ENCODE peak calls at places on chromosomes 3 and 15, in five cellular contexts. J, L, X, Q and B are unnamed samples.

GRCh38 chr15:63984331-63984730 is 62.0 kb downstream of the DAPK2 start:
- DNase-seq in J (no peak), L (no peak), X (no peak), Q (no peak), B (no peak)

GRCh38 chr3:25021816-25022215 is 406.2 kb upstream of the RARB start:
- DNase-seq in J (no peak), L (no peak), X (no peak), Q (peak; percentile 73), B (no peak)

GRCh38 chr3:154252759-154253638 is 71.3 kb downstream of the DHX36 start:
- DNase-seq in J (peak; percentile 56), L (peak; percentile 89), X (peak; percentile 94), Q (peak; percentile 89), B (peak; percentile 93)

GRCh38 chr15:78811825-78812183 is 540 bp upstream of the ADAMTS7 start:
- DNase-seq in J (no peak), L (peak; percentile 34), X (no peak), Q (no peak), B (no peak)

GRCh38 chr3:122754867-122755835 is 38.5 kb downstream of the HSPBAP1 start:
- DNase-seq in J (no peak), L (no peak), X (no peak), Q (peak; percentile 17), B (no peak)

GRCh38 chr3:15601399-15602145 is at the start of the genes BTD and HACL1:
- DNase-seq in J (peak; percentile 99), L (peak; percentile 96), X (peak; percentile 99), Q (peak; percentile 99), B (peak; percentile 98)

GRCh38 chr15:96495386-96495785 is 164.9 kb downstream of the NR2F2 start:
- DNase-seq in J (no peak), L (no peak), X (no peak), Q (no peak), B (no peak)

GRCh38 chr3:36501568-36502075 is 121.3 kb downstream of the STAC start:
- DNase-seq in J (no peak), L (no peak), X (no peak), Q (peak; percentile 22), B (no peak)

GRCh38 chr3:99875925-99876781 is 58.5 kb downstream of the CMSS1 start:
- DNase-seq in J (peak; percentile 74), L (peak; percentile 85), X (peak; percentile 91), Q (peak; percentile 94), B (peak; percentile 83)

GRCh38 chr3:149547954-149548728 is 73.6 kb downstream of the TM4SF4 start:
- DNase-seq in J (peak; percentile 43), L (no peak), X (peak; percentile 77), Q (peak; percentile 81), B (peak; percentile 66)

GRCh38 chr3:153130312-153130977 is 31.6 kb upstream of the RAP2B start:
- DNase-seq in J (no peak), L (no peak), X (no peak), Q (peak; percentile 62), B (no peak)

GRCh38 chr15:35168464-35168863 is 83.4 kb upstream of the NANOGP8 start:
- DNase-seq in J (no peak), L (no peak), X (no peak), Q (peak; percentile 11), B (no peak)

GRCh38 chr15:70016511-70016994 is 81.2 kb downstream of the TLE3 start:
- DNase-seq in J (no peak), L (no peak), X (no peak), Q (no peak), B (no peak)

GRCh38 chr3:53255360-53255774 is 455 bp downstream of the TKT start:
- DNase-seq in J (no peak), L (peak; percentile 30), X (no peak), Q (peak; percentile 51), B (peak; percentile 51)

GRCh38 chr3:147864754-147865354 is 455.7 kb downstream of the ZIC1 start:
- DNase-seq in J (no peak), L (no peak), X (no peak), Q (no peak), B (no peak)

GRCh38 chr3:147191795-147192385 is 214.5 kb downstream of the ZIC4 start:
- DNase-seq in J (no peak), L (no peak), X (no peak), Q (peak; percentile 89), B (no peak)

GRCh38 chr15:88179562-88179961 is 77.0 kb downstream of the NTRK3 start:
- DNase-seq in J (no peak), L (no peak), X (no peak), Q (no peak), B (no peak)

GRCh38 chr3:57803647-57804081 is 47.6 kb downstream of the SLMAP start:
- DNase-seq in J (peak; percentile 25), L (no peak), X (no peak), Q (peak; percentile 83), B (no peak)

GRCh38 chr3:27883266-27883665 is 161.1 kb upstream of the EOMES start:
- DNase-seq in J (no peak), L (no peak), X (no peak), Q (no peak), B (no peak)

GRCh38 chr3:9422712-9423424 is 25.5 kb downstream of the SETD5 start:
- DNase-seq in J (peak; percentile 85), L (peak; percentile 38), X (peak; percentile 86), Q (peak; percentile 97), B (peak; percentile 50)

GRCh38 chr3:149424921-149425320 is 47.5 kb upstream of the TM4SF1 start:
- DNase-seq in J (no peak), L (no peak), X (no peak), Q (no peak), B (no peak)

GRCh38 chr3:140377644-140378043 is 300.2 kb upstream of the TRIM42 start:
- DNase-seq in J (no peak), L (no peak), X (no peak), Q (no peak), B (no peak)

GRCh38 chr15:101001796-101002195 is 82.6 kb downstream of the LRRK1 start:
- DNase-seq in J (no peak), L (no peak), X (no peak), Q (no peak), B (no peak)

GRCh38 chr3:113212155-113212844 is 943 bp downstream of the BOC start:
- DNase-seq in J (no peak), L (peak; percentile 24), X (no peak), Q (peak; percentile 67), B (no peak)

GRCh38 chr15:48565560-48566482 is 79.7 kb downstream of the FBN1 start:
- DNase-seq in J (no peak), L (no peak), X (no peak), Q (peak; percentile 92), B (no peak)

GRCh38 chr15:93943607-93944006 is 287.8 kb upstream of the MCTP2 start:
- DNase-seq in J (no peak), L (no peak), X (no peak), Q (no peak), B (no peak)

GRCh38 chr3:9779721-9780450 is 10.1 kb upstream of the CAMK1 start:
- DNase-seq in J (no peak), L (no peak), X (no peak), Q (no peak), B (no peak)

GRCh38 chr15:29969587-29970401 is 113.0 kb upstream of the GOLGA8J start:
- DNase-seq in J (no peak), L (no peak), X (no peak), Q (no peak), B (no peak)
- H3K27me3 ChIP-seq in J (peaks cover 29% of the 10 kb centered on the region), L (peaks cover 62% of the 10 kb centered on the region), X (no peaks in the 10 kb centered on the region), Q (peaks cover 58% of the 10 kb centered on the region), B (no peaks in the 10 kb centered on the region)

GRCh38 chr3:178990293-178990692 is 81.3 kb downstream of the ZMAT3 start:
- DNase-seq in J (no peak), L (no peak), X (no peak), Q (no peak), B (no peak)
- H3K9me3 ChIP-seq in J (peaks cover 4% of the 10 kb centered on the region), L (peaks cover 50% of the 10 kb centered on the region), X (peaks cover 47% of the 10 kb centered on the region), Q (peaks cover 44% of the 10 kb centered on the region), B (peaks cover 16% of the 10 kb centered on the region)

GRCh38 chr3:128496019-128496601 is 3.1 kb upstream of the GATA2 start:
- DNase-seq in J (no peak), L (no peak), X (peak; percentile 57), Q (no peak), B (peak; percentile 43)
- H3K27me3 ChIP-seq in J (peaks cover 84% of the 10 kb centered on the region), L (peaks cover 98% of the 10 kb centered on the region), X (peaks cover 3% of the 10 kb centered on the region), Q (peaks cover 79% of the 10 kb centered on the region), B (peaks cover 40% of the 10 kb centered on the region)

DNA sequence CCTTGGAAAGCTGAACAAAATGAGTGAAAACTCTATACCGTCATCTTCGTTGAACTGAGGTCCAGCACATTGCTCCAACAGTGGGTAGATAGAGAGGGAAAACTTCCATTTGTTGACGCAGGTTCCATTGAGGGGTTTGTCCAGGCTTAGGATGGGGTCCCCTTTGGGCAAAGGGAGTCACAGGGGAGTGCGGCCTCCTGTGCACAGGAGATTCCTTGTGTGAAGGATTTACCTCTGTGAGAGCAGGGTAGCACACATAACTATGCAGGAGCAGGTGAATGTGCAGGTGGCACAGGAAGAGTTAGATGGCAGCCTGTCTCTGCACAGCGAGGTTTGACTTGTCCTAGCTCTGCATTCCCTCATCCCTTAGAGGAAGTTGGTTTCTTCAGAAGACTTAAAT is 139.3 kb downstream of the SNRPN start:
- DNase-seq in J (no peak), L (no peak), X (no peak), Q (no peak), B (no peak)
- H3K9me3 ChIP-seq in J (no peaks in the 10 kb centered on the region), L (peaks cover 100% of the 10 kb centered on the region), X (peaks cover 87% of the 10 kb centered on the region), Q (peaks cover 90% of the 10 kb centered on the region), B (peaks cover 6% of the 10 kb centered on the region)

GRCh38 chr3:13043656-13044055 is 29.6 kb downstream of the IQSEC1 start:
- DNase-seq in J (no peak), L (no peak), X (no peak), Q (no peak), B (peak; percentile 42)
- H3K27me3 ChIP-seq in J (no peaks in the 10 kb centered on the region), L (no peaks in the 10 kb centered on the region), X (no peaks in the 10 kb centered on the region), Q (peaks cover 63% of the 10 kb centered on the region), B (no peaks in the 10 kb centered on the region)

DNA sequence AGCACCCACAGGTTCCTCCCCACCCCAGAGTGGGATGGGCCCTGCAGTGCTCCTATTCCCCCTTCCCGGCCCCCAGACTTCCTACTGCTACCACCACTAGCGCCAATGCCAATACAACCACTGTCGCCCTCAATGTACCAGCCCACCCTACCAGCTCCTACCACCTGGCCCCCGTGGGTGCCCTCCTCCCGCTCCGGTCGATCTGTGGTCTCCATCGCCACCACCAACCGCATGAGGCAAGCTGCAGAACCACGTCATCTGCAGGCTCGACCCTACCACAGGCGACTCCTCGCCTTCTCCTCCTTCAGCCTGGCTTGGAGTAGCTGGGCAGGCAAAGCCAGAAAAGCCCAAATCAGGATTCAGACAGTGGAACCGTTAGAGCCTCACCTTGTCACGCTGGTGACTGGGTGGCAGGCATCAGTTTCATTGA is 179.3 kb downstream of the POTEB3 start:
- DNase-seq in J (no peak), L (peak; percentile 20), X (peak; percentile 65), Q (no peak), B (peak; percentile 19)
- H3K9me3 ChIP-seq in J (no peaks in the 10 kb centered on the region), L (no peaks in the 10 kb centered on the region), X (no peaks in the 10 kb centered on the region), Q (no peaks in the 10 kb centered on the region), B (no peaks in the 10 kb centered on the region)

DNA sequence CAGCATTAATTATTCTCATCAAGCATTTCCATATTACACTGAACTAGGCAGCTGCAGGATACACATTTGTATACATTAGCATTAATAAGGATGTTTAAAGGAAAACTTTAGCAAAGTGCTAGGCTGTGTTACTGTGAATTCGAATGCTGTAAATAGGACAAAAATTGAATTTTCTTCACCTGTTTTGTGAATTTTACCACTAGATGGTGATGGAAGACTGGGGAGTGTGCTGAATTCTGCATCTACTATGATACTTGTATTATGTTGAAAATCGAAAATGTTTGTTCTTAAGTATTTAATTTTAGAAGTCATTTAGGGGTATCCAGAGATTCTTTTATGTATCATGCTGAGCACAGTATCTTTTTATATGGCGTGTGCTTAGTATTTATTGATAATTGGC is 12.3 kb upstream of the P2RY14 start:
- DNase-seq in J (no peak), L (no peak), X (no peak), Q (peak; percentile 77), B (no peak)
- H3K27me3 ChIP-seq in J (no peaks in the 10 kb centered on the region), L (peaks cover 8% of the 10 kb centered on the region), X (no peaks in the 10 kb centered on the region), Q (no peaks in the 10 kb centered on the region), B (no peaks in the 10 kb centered on the region)

GRCh38 chr3:20666091-20666490 is 480.1 kb upstream of the SGO1 start:
- DNase-seq in J (no peak), L (no peak), X (no peak), Q (no peak), B (no peak)
- H3K9me3 ChIP-seq in J (no peaks in the 10 kb centered on the region), L (no peaks in the 10 kb centered on the region), X (no peaks in the 10 kb centered on the region), Q (no peaks in the 10 kb centered on the region), B (no peaks in the 10 kb centered on the region)